ENCODE peak calls at places on chromosomes 1 and 21, in eight cellular contexts. L, P, R, Q, O, N, G and I are unnamed samples.

GRCh38 chr1:58575831-58576726 is 973 bp downstream of the TACSTD2 start:
- DNase-seq in L (peak; percentile 28), P (no peak), R (peak; percentile 38), Q (no peak), O (no peak), N (no peak), G (no peak), I (peak; percentile 59)

GRCh38 chr1:9270290-9270900 is 22.3 kb upstream of the SPSB1 start:
- DNase-seq in L (no peak), P (no peak), R (no peak), Q (no peak), O (no peak), N (no peak), G (no peak), I (no peak)

GRCh38 chr1:220874201-220874655 is 5.0 kb upstream of the HLX start:
- DNase-seq in L (no peak), P (peak; percentile 89), R (peak; percentile 62), Q (no peak), O (peak; percentile 53), N (peak; percentile 50), G (peak; percentile 52), I (peak; percentile 54)

GRCh38 chr1:159869173-159869572 is 6.7 kb upstream of the VSIG8 start:
- DNase-seq in L (no peak), P (no peak), R (no peak), Q (no peak), O (no peak), N (peak; percentile 23), G (no peak), I (peak; percentile 72)

GRCh38 chr21:39705849-39706248 is 39.1 kb upstream of the IGSF5 start:
- DNase-seq in L (no peak), P (no peak), R (no peak), Q (no peak), O (no peak), N (no peak), G (no peak), I (no peak)

GRCh38 chr21:45004481-45005263 is 64.8 kb downstream of the SLX9 start:
- DNase-seq in L (no peak), P (no peak), R (no peak), Q (no peak), O (no peak), N (peak; percentile 5), G (no peak), I (peak; percentile 65)

GRCh38 chr1:14479865-14480264 is 118.6 kb upstream of the KAZN start:
- DNase-seq in L (no peak), P (no peak), R (no peak), Q (no peak), O (no peak), N (peak; percentile 57), G (no peak), I (no peak)

GRCh38 chr1:98046031-98046641 is 125.3 kb upstream of the DPYD start:
- DNase-seq in L (peak; percentile 16), P (no peak), R (no peak), Q (no peak), O (no peak), N (no peak), G (peak; percentile 65), I (peak; percentile 26)

GRCh38 chr1:117368116-117369108 is 1.2 kb downstream of the MAN1A2 start:
- DNase-seq in L (peak; percentile 26), P (no peak), R (peak; percentile 33), Q (no peak), O (peak; percentile 6), N (no peak), G (peak; percentile 53), I (peak; percentile 41)

GRCh38 chr1:178311164-178311563 is 185.6 kb downstream of the CLEC20A start:
- DNase-seq in L (no peak), P (no peak), R (no peak), Q (no peak), O (no peak), N (no peak), G (no peak), I (no peak)

GRCh38 chr21:35528109-35529042 is 479.3 kb upstream of the RUNX1 start:
- DNase-seq in L (peak; percentile 21), P (no peak), R (peak; percentile 26), Q (peak; percentile 36), O (no peak), N (peak; percentile 14), G (no peak), I (peak; percentile 66)

GRCh38 chr1:43596579-43596978 is 53.4 kb upstream of the KDM4A start:
- DNase-seq in L (no peak), P (no peak), R (no peak), Q (no peak), O (no peak), N (no peak), G (no peak), I (no peak)

GRCh38 chr1:22450421-22451021 is 1.1 kb upstream of the ZBTB40 start:
- DNase-seq in L (no peak), P (no peak), R (no peak), Q (no peak), O (no peak), N (peak; percentile 38), G (no peak), I (no peak)

GRCh38 chr1:6632588-6633514 is 8.2 kb downstream of the THAP3 start:
- DNase-seq in L (no peak), P (no peak), R (no peak), Q (no peak), O (no peak), N (no peak), G (no peak), I (no peak)

GRCh38 chr1:56958526-56958925 is 7.3 kb downstream of the C8B start:
- DNase-seq in L (no peak), P (no peak), R (no peak), Q (no peak), O (no peak), N (peak; percentile 14), G (peak; percentile 52), I (no peak)

GRCh38 chr1:5876251-5876650 is 116.0 kb downstream of the NPHP4 start:
- DNase-seq in L (no peak), P (no peak), R (no peak), Q (no peak), O (no peak), N (no peak), G (no peak), I (no peak)

GRCh38 chr21:34630536-34631143 is 15.7 kb upstream of the RCAN1 start:
- DNase-seq in L (peak; percentile 31), P (no peak), R (peak; percentile 56), Q (no peak), O (peak; percentile 41), N (peak; percentile 25), G (peak; percentile 68), I (peak; percentile 33)

GRCh38 chr1:17091252-17091651 is 28.0 kb downstream of the PADI2 start:
- DNase-seq in L (peak; percentile 64), P (no peak), R (no peak), Q (peak; percentile 59), O (no peak), N (peak; percentile 36), G (no peak), I (no peak)

GRCh38 chr1:71228727-71229371 is 148.0 kb upstream of the ZRANB2 start:
- DNase-seq in L (no peak), P (no peak), R (no peak), Q (no peak), O (no peak), N (no peak), G (no peak), I (no peak)

GRCh38 chr21:30747159-30747558 is at the start of gene KRTAP21-2:
- DNase-seq in L (no peak), P (no peak), R (no peak), Q (no peak), O (no peak), N (no peak), G (no peak), I (no peak)
- TF ChIP-seq CTCF in L (no peak), P (no peak), R (no peak), Q (no peak), O (no peak), N (no peak), G (no peak), I (no peak)

GRCh38 chr1:163069142-163069541 is at the start of gene RGS4:
- DNase-seq in L (peak; percentile 81), P (no peak), R (no peak), Q (peak; percentile 61), O (no peak), N (peak; percentile 38), G (peak; percentile 97), I (no peak)
- TF ChIP-seq CTCF in L (peak; percentile 8), P (peak; percentile 30), R (no peak), Q (peak; percentile 21), O (no peak), N (no peak), G (peak; percentile 79), I (no peak)

DNA sequence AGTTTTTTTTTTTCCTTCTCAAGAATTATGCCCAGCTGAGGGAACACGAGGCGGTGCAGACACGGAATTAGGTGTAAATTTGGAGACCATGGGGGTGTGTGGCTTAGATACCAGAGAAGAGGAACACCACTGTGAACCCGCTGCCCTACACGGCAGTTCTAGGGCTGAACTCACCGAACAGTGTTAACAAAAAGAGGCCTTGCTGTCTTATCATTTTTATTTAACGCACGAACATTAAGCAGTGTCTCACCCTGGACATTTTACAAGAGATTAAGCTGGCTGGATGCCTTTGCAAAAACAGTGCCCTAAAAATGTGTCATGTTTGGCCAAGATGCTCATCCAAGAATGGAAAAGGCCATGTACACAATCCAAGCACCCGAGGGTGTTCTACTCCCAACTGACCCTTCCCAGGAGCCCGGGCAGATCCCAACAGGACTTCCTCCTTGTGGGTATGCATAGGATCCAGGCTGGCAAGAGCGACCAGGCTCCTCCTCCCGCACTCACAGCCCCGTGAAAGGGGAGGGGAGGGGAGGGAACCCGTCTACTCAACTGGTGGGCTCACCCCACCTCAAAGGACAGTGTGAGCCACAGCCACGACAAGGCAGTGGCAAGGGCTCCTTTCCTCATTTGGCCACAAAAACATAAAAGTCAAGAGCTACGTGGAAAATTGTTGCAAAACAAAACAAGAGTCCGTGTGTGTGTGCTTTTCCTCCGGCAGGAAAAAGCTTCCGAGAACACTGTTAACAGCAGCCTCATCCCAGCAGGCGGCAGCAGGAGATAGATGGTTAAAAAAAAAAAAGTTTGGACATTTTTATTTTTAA is 20.3 kb downstream of the C2CD2 start:
- DNase-seq in L (no peak), P (no peak), R (peak; percentile 18), Q (peak; percentile 54), O (no peak), N (peak; percentile 68), G (no peak), I (no peak)
- TF ChIP-seq CTCF in L (no peak), P (no peak), R (no peak), Q (peak; percentile 30), O (no peak), N (no peak), G (no peak), I (no peak)

GRCh38 chr1:199290186-199290585 is 651.3 kb downstream of the PTPRC start:
- DNase-seq in L (no peak), P (no peak), R (no peak), Q (no peak), O (no peak), N (no peak), G (no peak), I (no peak)

GRCh38 chr1:199282910-199283309 is 644.1 kb downstream of the PTPRC start:
- DNase-seq in L (no peak), P (no peak), R (no peak), Q (no peak), O (no peak), N (no peak), G (no peak), I (no peak)

GRCh38 chr1:199291022-199291740 is 652.3 kb downstream of the PTPRC start:
- DNase-seq in L (no peak), P (no peak), R (no peak), Q (no peak), O (no peak), N (no peak), G (no peak), I (no peak)

GRCh38 chr1:199283814-199284213 is 645.0 kb downstream of the PTPRC start:
- DNase-seq in L (no peak), P (no peak), R (no peak), Q (no peak), O (no peak), N (no peak), G (no peak), I (no peak)

GRCh38 chr1:199287632-199288031 is 648.8 kb downstream of the PTPRC start:
- DNase-seq in L (no peak), P (no peak), R (no peak), Q (no peak), O (no peak), N (no peak), G (peak; percentile 36), I (no peak)
- TF ChIP-seq CTCF in L (no peak), P (no peak), R (no peak), Q (no peak), O (no peak), N (no peak), G (no peak), I (no peak)